ENCODE peak calls at places on chromosomes 16 and 17, in six cellular contexts. M is activated B cell treated with CpG ODN at 0.5 μM for 24 hours; B is kidney epithelial cell; S is AG09319; K is adrenal gland; R is CD4-positive, alpha-beta T cell. O is an unnamed sample.

GRCh38 chr17:43644081-43644480 is 17.6 kb downstream of the MEOX1 start:
- DNase-seq in M (no peak), B (no peak), S (no peak), K (no peak), R (no peak), O (no peak)

GRCh38 chr16:63581560-63581959 is 1540.3 kb downstream of the CDH11 start:
- DNase-seq in M (no peak), B (no peak), S (no peak), K (peak), R (no peak), O (no peak)

GRCh38 chr17:21191698-21192097 is 22.3 kb downstream of the TMEM11 start:
- DNase-seq in M (no peak), B (no peak), S (no peak), K (peak), R (no peak), O (no peak)

GRCh38 chr17:32876414-32877163 is at the start of gene MYO1D:
- DNase-seq in M (peak), B (no peak), S (no peak), K (peak), R (peak), O (peak)

GRCh38 chr17:82684207-82684903 is 14.1 kb downstream of the RAB40B start:
- DNase-seq in M (no peak), B (peak), S (no peak), K (no peak), R (no peak), O (no peak)

GRCh38 chr16:79901522-79901921 is 301.0 kb upstream of the MAF start:
- DNase-seq in M (no peak), B (no peak), S (no peak), K (no peak), R (no peak), O (no peak)

GRCh38 chr16:86602521-86602920 is 24.2 kb downstream of the FOXL1 start:
- DNase-seq in M (no peak), B (no peak), S (no peak), K (no peak), R (no peak), O (no peak)

GRCh38 chr17:17666111-17666714 is 15.0 kb upstream of the RAI1 start:
- DNase-seq in M (no peak), B (no peak), S (no peak), K (no peak), R (no peak), O (no peak)

GRCh38 chr17:75783069-75783783 is 1.4 kb upstream of the UNK start:
- DNase-seq in M (no peak), B (no peak), S (no peak), K (no peak), R (no peak), O (no peak)

GRCh38 chr17:59365383-59365981 is 34.0 kb downstream of the YPEL2 start:
- DNase-seq in M (no peak), B (no peak), S (no peak), K (peak), R (peak), O (no peak)

GRCh38 chr16:57838161-57838560 is 35.9 kb upstream of the KIFC3 start:
- DNase-seq in M (no peak), B (no peak), S (no peak), K (no peak), R (no peak), O (peak)

GRCh38 chr17:67400193-67400592 is 23.1 kb downstream of the PITPNC1 start:
- DNase-seq in M (no peak), B (no peak), S (no peak), K (no peak), R (no peak), O (no peak)

GRCh38 chr17:18191071-18191667 is 7.5 kb downstream of the ALKBH5 start:
- DNase-seq in M (no peak), B (no peak), S (no peak), K (peak), R (no peak), O (no peak)

GRCh38 chr17:46772013-46772878 is 46.2 kb downstream of the WNT3 start:
- DNase-seq in M (peak), B (no peak), S (no peak), K (peak), R (no peak), O (no peak)

GRCh38 chr16:90019543-90020259 is 445 bp upstream of the DBNDD1 start:
- DNase-seq in M (peak), B (no peak), S (no peak), K (peak), R (peak), O (no peak)

GRCh38 chr17:20852541-20853370 is 190.1 kb downstream of the USP22 start:
- DNase-seq in M (no peak), B (no peak), S (no peak), K (peak), R (no peak), O (peak)

GRCh38 chr16:90016339-90016950 is 2.8 kb downstream of the DBNDD1 start:
- DNase-seq in M (no peak), B (no peak), S (no peak), K (no peak), R (no peak), O (no peak)

GRCh38 chr17:75152971-75153853 is 1.1 kb downstream of the JPT1 start:
- DNase-seq in M (peak), B (no peak), S (no peak), K (peak), R (no peak), O (no peak)

GRCh38 chr17:36645358-36645757 is 44.0 kb downstream of the MRM1 start:
- DNase-seq in M (no peak), B (no peak), S (no peak), K (no peak), R (no peak), O (no peak)

GRCh38 chr16:2473999-2474876 is 689 bp upstream of the TBC1D24 start:
- DNase-seq in M (peak), B (no peak), S (no peak), K (peak), R (peak), O (no peak)
- TF ChIP-seq CTCF in M (no peak), B (peak), S (peak), K (no peak), R (peak), O (peak)

DNA sequence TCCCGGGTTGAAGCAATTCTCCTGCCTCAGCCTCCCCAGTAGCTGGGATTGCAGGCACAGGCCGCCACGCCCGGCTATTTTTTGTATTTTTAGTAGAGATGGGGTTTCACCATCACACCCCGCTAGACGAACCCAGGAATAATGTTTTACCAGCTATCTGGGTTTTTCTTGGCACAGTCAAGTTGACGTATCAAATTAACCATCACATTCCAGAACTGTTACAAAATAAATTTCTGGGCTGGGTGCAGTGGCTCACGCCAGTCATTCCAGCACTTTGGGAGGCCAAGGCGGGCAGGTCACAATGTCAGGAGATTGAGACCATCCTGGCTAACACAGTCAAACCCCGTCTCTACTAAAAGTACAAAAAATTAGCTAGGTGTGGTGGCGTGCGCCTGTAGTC is 501.2 kb downstream of the SHISA9 start:
- DNase-seq in M (no peak), B (no peak), S (no peak), K (no peak), R (no peak), O (no peak)
- TF ChIP-seq CTCF in M (no peak), B (no peak), S (no peak), K (no peak), R (no peak), O (no peak)

DNA sequence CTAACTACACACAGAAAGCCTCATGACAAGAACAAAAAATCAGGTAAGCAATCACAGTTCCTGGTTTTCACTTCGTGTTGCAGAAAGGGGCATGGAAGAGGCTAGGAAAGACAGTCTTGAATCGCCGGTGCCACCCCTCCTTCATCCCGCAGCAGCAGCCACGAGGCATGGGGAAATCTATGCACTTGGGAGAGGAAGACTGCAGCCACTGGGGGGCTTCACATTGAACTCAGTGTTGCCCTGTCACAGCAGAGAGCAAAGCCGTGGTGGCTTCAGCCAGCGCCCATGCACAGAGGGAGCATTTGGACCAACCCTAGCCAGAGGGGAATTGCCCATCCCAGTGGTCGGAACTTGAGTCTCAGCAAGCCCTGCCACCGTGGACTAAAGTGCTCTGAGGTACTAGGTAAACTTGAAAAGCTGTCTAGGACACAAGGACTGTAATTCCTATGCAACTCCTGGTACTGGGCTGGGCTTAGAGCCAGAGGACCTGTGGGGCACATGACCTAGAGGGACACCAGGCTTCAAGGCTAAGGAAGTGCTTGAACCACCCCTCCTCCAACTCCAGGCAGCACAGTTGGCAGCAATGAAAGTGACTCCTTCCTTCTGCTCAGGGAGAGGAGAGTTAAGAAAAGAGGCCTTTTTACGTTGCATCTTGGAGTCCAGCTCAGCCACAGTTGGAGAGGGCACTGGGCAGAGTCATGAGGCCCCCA is 35.2 kb upstream of the ATP2C2 start:
- DNase-seq in M (no peak), B (no peak), S (no peak), K (no peak), R (no peak), O (no peak)
- TF ChIP-seq CTCF in M (no peak), B (no peak), S (no peak), K (no peak), R (no peak), O (no peak)

GRCh38 chr16:3150346-3151218 is 15.8 kb downstream of the ZNF213 start:
- DNase-seq in M (peak), B (peak), S (peak), K (peak), R (peak), O (peak)

GRCh38 chr16:3152022-3152272 is 17.1 kb downstream of the ZNF213 start:
- DNase-seq in M (no peak), B (no peak), S (no peak), K (no peak), R (no peak), O (no peak)

GRCh38 chr16:3149630-3150345 is 15.0 kb downstream of the ZNF213 start:
- DNase-seq in M (peak), B (no peak), S (no peak), K (peak), R (peak), O (peak)

GRCh38 chr16:3153077-3153368 is 18.2 kb downstream of the ZNF213 start:
- DNase-seq in M (no peak), B (no peak), S (no peak), K (no peak), R (no peak), O (no peak)

GRCh38 chr16:3152273-3153076 is 17.6 kb downstream of the ZNF213 start:
- DNase-seq in M (peak), B (peak), S (peak), K (peak), R (peak), O (peak)
- TF ChIP-seq CTCF in M (no peak), B (peak), S (peak), K (no peak), R (no peak), O (peak)

DNA sequence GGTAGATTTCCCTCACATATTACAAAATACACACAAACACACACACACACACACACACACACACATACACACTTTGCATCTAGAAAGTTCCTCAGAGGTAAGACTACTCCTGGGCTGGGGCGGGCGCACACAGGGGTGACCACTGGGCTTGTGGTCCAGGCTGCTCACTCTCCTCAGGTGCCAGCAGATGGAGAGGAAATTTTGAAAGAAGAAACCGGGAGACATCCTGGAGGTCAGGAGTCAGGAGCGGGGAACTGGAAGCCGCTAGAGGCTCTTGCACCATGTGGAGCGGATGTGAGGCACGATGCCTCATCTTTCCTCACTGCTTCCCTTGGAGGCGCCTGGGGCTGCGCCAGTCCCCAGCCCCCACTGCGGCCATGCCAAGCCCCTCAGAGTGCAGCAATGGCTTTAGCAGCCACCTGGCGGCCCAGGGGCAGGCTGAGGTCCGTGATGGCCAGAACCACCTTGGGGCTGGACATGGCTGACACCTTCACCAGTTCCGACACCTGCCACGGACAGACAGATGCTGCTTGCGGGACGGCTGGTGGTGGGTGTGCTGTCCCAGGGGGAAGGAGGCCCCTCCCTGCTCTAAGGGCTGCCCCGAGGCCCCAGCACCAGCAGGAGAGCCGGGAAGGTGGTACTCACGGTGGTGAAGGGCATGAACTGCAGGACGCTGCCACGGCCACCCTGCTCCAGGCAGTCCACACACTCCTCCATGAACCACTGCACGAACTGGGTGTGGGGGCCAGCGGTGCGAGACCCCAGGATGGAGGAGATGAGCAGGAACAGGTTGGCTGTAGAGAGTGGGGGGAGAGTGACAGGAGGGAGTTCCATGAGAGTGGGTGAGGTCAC is 4.1 kb downstream of the CSF3 start:
- DNase-seq in M (no peak), B (no peak), S (no peak), K (peak), R (no peak), O (no peak)
- TF ChIP-seq CTCF in M (no peak), B (no peak), S (no peak), K (no peak), R (no peak), O (no peak)